ENCODE peak calls at places on chromosomes 7 and 10, in seven cellular contexts. Q is mesendoderm, J is trophoblast cell, O is neuronal stem cell, V is IMR-90, Y is mesenchymal stem cell, P is H1. Z is an unnamed sample.

GRCh38 chr7:51034531-51035264 is 252.0 kb upstream of the GRB10 start:
- DNase-seq in Q (peak), J (no peak), O (no peak), V (peak), Y (peak), P (no peak), Z (no peak)

GRCh38 chr10:20623561-20623960 is 273.6 kb downstream of the NEBL start:
- DNase-seq in Q (peak), J (no peak), O (no peak), V (no peak), Y (peak), P (no peak), Z (no peak)

GRCh38 chr10:122029503-122030199 is 40.7 kb downstream of the TACC2 start:
- DNase-seq in Q (no peak), J (no peak), O (no peak), V (no peak), Y (no peak), P (no peak), Z (no peak)

GRCh38 chr7:44962483-44963251 is 16.1 kb downstream of the MYO1G start:
- DNase-seq in Q (no peak), J (peak), O (no peak), V (no peak), Y (peak), P (peak), Z (peak)

GRCh38 chr7:107563072-107563760 is 504 bp downstream of the COG5 start:
- DNase-seq in Q (no peak), J (peak), O (no peak), V (peak), Y (no peak), P (no peak), Z (no peak)

GRCh38 chr7:91264924-91265681 is 870 bp downstream of the FZD1 start:
- DNase-seq in Q (peak), J (peak), O (no peak), V (peak), Y (peak), P (peak), Z (peak)

GRCh38 chr7:101398631-101399289 is 36.1 kb downstream of the COL26A1 start:
- DNase-seq in Q (peak), J (no peak), O (no peak), V (no peak), Y (no peak), P (no peak), Z (no peak)

GRCh38 chr7:23394828-23395227 is 75.5 kb downstream of the IGF2BP3 start:
- DNase-seq in Q (no peak), J (no peak), O (no peak), V (peak), Y (no peak), P (no peak), Z (no peak)

GRCh38 chr10:68559872-68560200 is 301 bp upstream of the TET1 start:
- DNase-seq in Q (no peak), J (peak), O (no peak), V (no peak), Y (no peak), P (no peak), Z (no peak)

GRCh38 chr10:131738396-131738735 is 162.4 kb upstream of the PPP2R2D start:
- DNase-seq in Q (no peak), J (no peak), O (no peak), V (no peak), Y (no peak), P (peak), Z (no peak)

GRCh38 chr10:49612513-49613159 is 1.2 kb upstream of the CHAT start:
- DNase-seq in Q (peak), J (no peak), O (no peak), V (no peak), Y (no peak), P (peak), Z (peak)

GRCh38 chr10:51162002-51162401 is 87.7 kb downstream of the PRKG1 start:
- DNase-seq in Q (peak), J (no peak), O (peak), V (no peak), Y (peak), P (no peak), Z (peak)

GRCh38 chr10:96450514-96451207 is 63.1 kb downstream of the TLL2 start:
- DNase-seq in Q (peak), J (peak), O (peak), V (no peak), Y (no peak), P (peak), Z (peak)

GRCh38 chr7:93704241-93704640 is 129.7 kb upstream of the CALCR start:
- DNase-seq in Q (no peak), J (no peak), O (no peak), V (no peak), Y (no peak), P (no peak), Z (no peak)

GRCh38 chr7:93015193-93016084 is 102.3 kb downstream of the SAMD9 start:
- DNase-seq in Q (no peak), J (peak), O (no peak), V (peak), Y (peak), P (no peak), Z (no peak)

GRCh38 chr7:139613971-139614411 is 90.5 kb downstream of the CLEC2L start:
- DNase-seq in Q (no peak), J (no peak), O (no peak), V (no peak), Y (no peak), P (peak), Z (peak)

GRCh38 chr7:101739757-101740398 is 77.5 kb upstream of the CUX1 start:
- DNase-seq in Q (no peak), J (peak), O (no peak), V (no peak), Y (no peak), P (no peak), Z (no peak)

GRCh38 chr10:79100761-79101160 is 32.0 kb downstream of the ZMIZ1 start:
- DNase-seq in Q (no peak), J (no peak), O (no peak), V (no peak), Y (no peak), P (no peak), Z (no peak)

GRCh38 chr10:56269181-56269580 is 91.9 kb downstream of the ZWINT start:
- DNase-seq in Q (no peak), J (no peak), O (no peak), V (no peak), Y (peak), P (no peak), Z (no peak)

GRCh38 chr7:87219545-87220025 is at the start of gene TMEM243:
- DNase-seq in Q (peak), J (peak), O (peak), V (peak), Y (peak), P (peak), Z (peak)

GRCh38 chr10:118543714-118544400 is 51.6 kb downstream of the PRLHR start:
- DNase-seq in Q (peak), J (peak), O (peak), V (peak), Y (peak), P (peak), Z (peak)

GRCh38 chr7:144821069-144821468 is 14.8 kb downstream of the TPK1 start:
- DNase-seq in Q (no peak), J (no peak), O (no peak), V (no peak), Y (no peak), P (no peak), Z (no peak)

GRCh38 chr7:131068604-131069021 is 259.1 kb upstream of the MKLN1 start:
- DNase-seq in Q (no peak), J (peak), O (no peak), V (peak), Y (peak), P (no peak), Z (no peak)

GRCh38 chr10:58704226-58705200 is 191.8 kb downstream of the BICC1 start:
- DNase-seq in Q (no peak), J (no peak), O (no peak), V (peak), Y (no peak), P (no peak), Z (no peak)

GRCh38 chr10:51147644-51148399 is 73.5 kb downstream of the PRKG1 start:
- DNase-seq in Q (no peak), J (no peak), O (no peak), V (no peak), Y (no peak), P (no peak), Z (no peak)

GRCh38 chr7:114889646-114890285 is 32.1 kb upstream of the MDFIC start:
- DNase-seq in Q (peak), J (peak), O (no peak), V (peak), Y (peak), P (no peak), Z (no peak)

GRCh38 chr10:102492983-102493382 is 9.5 kb downstream of the ACTR1A start:
- DNase-seq in Q (no peak), J (no peak), O (no peak), V (no peak), Y (no peak), P (no peak), Z (no peak)

GRCh38 chr7:25196132-25196896 is 32.0 kb downstream of the NPVF start:
- DNase-seq in Q (no peak), J (no peak), O (no peak), V (no peak), Y (peak), P (no peak), Z (no peak)

GRCh38 chr10:101993836-101994235 is 62.1 kb downstream of the ARMH3 start:
- DNase-seq in Q (no peak), J (no peak), O (no peak), V (no peak), Y (no peak), P (no peak), Z (no peak)

GRCh38 chr10:79335094-79335469 is 12.2 kb upstream of the PPIF start:
- DNase-seq in Q (no peak), J (no peak), O (no peak), V (no peak), Y (no peak), P (no peak), Z (no peak)

GRCh38 chr10:122515022-122515424 is 45.5 kb upstream of the DMBT1 start:
- DNase-seq in Q (no peak), J (no peak), O (no peak), V (no peak), Y (no peak), P (no peak), Z (no peak)

GRCh38 chr10:49109669-49110335 is 5.5 kb downstream of the VSTM4 start:
- DNase-seq in Q (no peak), J (no peak), O (no peak), V (peak), Y (peak), P (no peak), Z (no peak)

GRCh38 chr7:142329062-142329788 is 71.4 kb upstream of the PRSS58 start:
- DNase-seq in Q (no peak), J (peak), O (no peak), V (no peak), Y (no peak), P (no peak), Z (no peak)

DNA sequence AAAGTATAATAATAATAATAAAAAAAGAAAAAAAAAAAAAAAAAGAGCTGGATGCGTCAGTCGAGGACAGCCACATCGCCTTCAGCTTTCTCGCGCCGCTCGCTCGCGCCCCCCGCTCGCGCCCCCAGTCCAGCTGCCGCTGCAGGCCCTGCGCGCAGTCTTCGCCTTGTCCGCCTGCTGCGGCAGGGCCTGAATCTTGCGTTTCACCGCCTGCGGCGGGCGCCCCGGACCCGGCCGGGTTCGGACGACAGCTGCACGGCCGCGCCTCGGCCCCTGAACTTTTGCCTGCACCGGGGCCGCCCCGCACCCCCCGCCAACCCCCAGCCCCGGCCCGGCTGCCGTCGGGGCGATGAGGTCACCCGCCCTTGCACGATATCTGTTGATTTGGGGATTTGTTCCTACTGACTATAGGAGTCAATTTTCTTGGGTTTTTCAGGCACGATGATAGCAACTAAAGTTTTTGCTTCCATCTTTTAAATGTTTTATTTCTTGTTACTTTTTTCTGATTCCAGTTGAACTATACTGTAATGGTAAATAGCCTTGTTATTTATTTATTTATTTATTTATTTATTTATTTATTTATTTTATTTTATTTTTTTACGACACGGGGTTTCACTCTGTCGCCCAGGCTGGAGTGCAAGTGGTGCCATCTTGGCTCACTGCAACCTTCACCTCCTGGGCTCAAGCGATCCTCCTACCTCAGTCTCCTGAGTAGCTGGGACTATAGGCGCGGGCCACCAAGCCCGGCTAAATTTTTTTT is 33.5 kb upstream of the CPN1 start:
- DNase-seq in Q (no peak), J (no peak), O (no peak), V (no peak), Y (no peak), P (no peak), Z (no peak)
- H4K8ac ChIP-seq in Q (no peak), J (no peak), O (no peak), V (no peak), Y (no peak), P (no peak), Z (no peak)

GRCh38 chr10:126278846-126279245 is 109.4 kb downstream of the ADAM12 start:
- DNase-seq in Q (no peak), J (no peak), O (no peak), V (peak), Y (peak), P (no peak), Z (no peak)

GRCh38 chr10:126272526-126272925 is 115.8 kb downstream of the ADAM12 start:
- DNase-seq in Q (no peak), J (peak), O (no peak), V (no peak), Y (no peak), P (no peak), Z (no peak)

DNA sequence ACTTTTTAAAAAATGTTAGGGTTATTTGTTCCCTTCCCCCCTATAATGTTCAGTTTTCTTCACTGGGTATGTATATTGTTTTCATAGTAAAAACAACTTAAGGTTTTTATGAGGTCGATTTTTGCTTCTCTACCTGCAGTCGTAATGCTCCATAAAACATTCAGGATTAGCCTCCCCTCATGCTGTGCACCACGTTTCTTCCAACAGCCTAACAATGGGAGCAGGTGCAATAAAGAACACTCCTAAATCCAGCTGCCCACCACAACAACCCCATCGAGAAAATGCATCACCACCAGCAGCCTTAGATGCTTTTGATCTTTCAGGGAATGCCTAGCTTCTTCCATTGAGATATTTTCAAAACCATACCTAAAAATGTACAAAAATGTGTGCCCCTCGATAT is 111.1 kb downstream of the ADAM12 start:
- DNase-seq in Q (no peak), J (no peak), O (peak), V (no peak), Y (no peak), P (no peak), Z (no peak)
- H4K8ac ChIP-seq in Q (no peak), J (no peak), O (no peak), V (no peak), Y (no peak), P (no peak), Z (no peak)

GRCh38 chr7:110568388-110568787 is 522.5 kb upstream of the LRRN3 start:
- DNase-seq in Q (no peak), J (peak), O (no peak), V (no peak), Y (no peak), P (no peak), Z (no peak)
- H4K8ac ChIP-seq in Q (no peak), J (no peak), O (no peak), V (peak), Y (no peak), P (no peak), Z (no peak)

GRCh38 chr7:154794147-154794780 is 208.7 kb downstream of the PAXIP1 start:
- DNase-seq in Q (peak), J (peak), O (peak), V (no peak), Y (no peak), P (peak), Z (peak)
- H4K8ac ChIP-seq in Q (no peak), J (peak), O (peak), V (no peak), Y (no peak), P (peak), Z (no peak)

GRCh38 chr7:21704362-21704761 is 161.5 kb downstream of the DNAH11 start:
- DNase-seq in Q (peak), J (no peak), O (no peak), V (no peak), Y (no peak), P (no peak), Z (no peak)
- H4K8ac ChIP-seq in Q (no peak), J (no peak), O (no peak), V (no peak), Y (no peak), P (no peak), Z (no peak)

DNA sequence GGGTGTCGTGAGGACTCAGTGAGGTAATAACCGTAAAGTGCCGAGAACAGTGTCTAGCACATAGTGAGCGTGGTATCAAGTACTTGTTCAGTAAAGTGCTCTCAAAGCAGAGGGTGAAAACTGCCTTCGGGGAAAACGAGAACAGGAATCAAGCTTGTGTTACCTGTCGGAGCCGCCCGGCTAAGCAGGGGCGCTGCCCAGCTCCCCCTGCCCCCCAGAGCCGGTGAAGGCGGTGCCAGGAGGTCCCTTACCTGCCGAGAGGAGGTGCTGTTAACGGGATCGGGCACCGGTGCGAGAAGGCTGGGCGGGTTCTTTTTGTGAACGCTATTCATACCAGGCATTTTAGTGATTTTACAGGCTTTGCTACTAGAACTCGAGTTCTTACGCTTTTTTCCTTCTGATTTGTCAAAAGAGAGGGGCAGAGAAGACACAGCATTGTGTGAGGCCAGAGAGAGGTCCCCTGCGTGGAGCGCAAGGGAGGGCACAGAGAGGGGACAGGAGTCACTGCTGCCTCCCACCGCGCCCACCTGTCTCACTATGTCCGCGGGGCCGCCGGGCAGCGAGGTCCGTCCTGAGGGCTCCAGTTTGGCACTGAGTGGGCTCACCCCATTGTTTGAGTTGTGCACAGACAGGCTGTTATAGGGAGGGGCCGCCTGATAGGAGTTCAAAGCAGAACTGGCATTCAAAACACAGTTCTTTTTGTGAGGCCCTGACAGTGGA is 32.5 kb upstream of the EFCAB10 start:
- DNase-seq in Q (no peak), J (no peak), O (no peak), V (no peak), Y (no peak), P (no peak), Z (no peak)
- H4K8ac ChIP-seq in Q (no peak), J (no peak), O (no peak), V (no peak), Y (no peak), P (peak), Z (no peak)

GRCh38 chr7:100087055-100087750 is 1.6 kb upstream of the COPS6 start:
- DNase-seq in Q (peak), J (peak), O (no peak), V (peak), Y (peak), P (no peak), Z (no peak)

GRCh38 chr7:100088095-100088620 is 611 bp upstream of the COPS6 start:
- DNase-seq in Q (no peak), J (no peak), O (no peak), V (no peak), Y (no peak), P (no peak), Z (no peak)

GRCh38 chr7:100089458-100090201 is 861 bp downstream of the COPS6 start:
- DNase-seq in Q (no peak), J (no peak), O (no peak), V (peak), Y (peak), P (no peak), Z (no peak)

GRCh38 chr7:100090527-100091410 is 2.0 kb downstream of the COPS6 start:
- DNase-seq in Q (no peak), J (no peak), O (no peak), V (no peak), Y (no peak), P (no peak), Z (no peak)

GRCh38 chr7:100088621-100089457 is at the start of gene COPS6:
- DNase-seq in Q (peak), J (peak), O (peak), V (peak), Y (peak), P (peak), Z (peak)
- H4K8ac ChIP-seq in Q (no peak), J (peak), O (no peak), V (peak), Y (peak), P (peak), Z (peak)

GRCh38 chr7:71130280-71130679 is 1.7 kb upstream of the GALNT17 start:
- DNase-seq in Q (no peak), J (no peak), O (no peak), V (no peak), Y (no peak), P (no peak), Z (no peak)
- H4K8ac ChIP-seq in Q (no peak), J (no peak), O (no peak), V (no peak), Y (no peak), P (no peak), Z (no peak)

DNA sequence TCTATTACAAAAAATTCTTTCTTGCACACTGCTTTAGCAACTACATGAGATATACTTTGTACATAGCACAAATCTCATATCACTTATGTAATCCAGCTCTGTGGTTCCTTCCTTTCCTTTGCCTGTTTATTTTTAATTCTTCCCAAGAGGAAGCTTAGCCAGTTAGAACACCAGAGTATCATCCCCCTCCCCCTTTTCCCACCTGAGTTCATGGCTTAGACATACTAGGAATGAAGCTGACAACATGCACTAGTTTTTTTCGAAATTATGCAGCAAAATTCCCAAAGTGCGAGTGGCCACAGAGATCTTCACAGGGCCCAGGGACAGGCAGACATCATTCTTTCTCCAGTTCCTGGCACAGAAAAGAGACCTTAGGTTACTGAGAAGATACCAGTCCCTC is 17.8 kb downstream of the CAV1 start:
- DNase-seq in Q (peak), J (no peak), O (no peak), V (peak), Y (peak), P (no peak), Z (no peak)
- H4K8ac ChIP-seq in Q (no peak), J (no peak), O (no peak), V (peak), Y (no peak), P (no peak), Z (no peak)

Z was measured in H9.